ENCODE peak calls at places on chromosomes 7 and 10, in eight cellular contexts. One of them, this sample, is unnamed.

GRCh38 chr10:17175551-17175950 is 25.9 kb downstream of the TRDMT1 start:
- DNase-seq in neuronal stem cell: no peak
- DNase-seq in lung: no peak
- DNase-seq in prostate gland: no peak
- DNase-seq in H9: no peak
- DNase-seq in psoas muscle: no peak
- DNase-seq in ovary: no peak
- DNase-seq in hepatocyte: no peak
- DNase-seq in this sample: peak; percentile 46

GRCh38 chr10:86223256-86223655 is 143.3 kb downstream of the GRID1 start:
- DNase-seq in H9: no peak
- DNase-seq in lung: no peak
- DNase-seq in ovary: no peak
- DNase-seq in prostate gland: no peak
- DNase-seq in psoas muscle: no peak
- DNase-seq in hepatocyte: no peak
- DNase-seq in neuronal stem cell: no peak
- DNase-seq in this sample: no peak

GRCh38 chr7:130560972-130561371 is 69.1 kb downstream of the MEST start:
- DNase-seq in psoas muscle: no peak
- DNase-seq in neuronal stem cell: no peak
- DNase-seq in prostate gland: no peak
- DNase-seq in ovary: no peak
- DNase-seq in H9: no peak
- DNase-seq in hepatocyte: peak; percentile 20
- DNase-seq in lung: no peak
- DNase-seq in this sample: no peak

GRCh38 chr10:3873728-3874461 is 88.9 kb upstream of the KLF6 start:
- DNase-seq in prostate gland: no peak
- DNase-seq in lung: no peak
- DNase-seq in psoas muscle: no peak
- DNase-seq in neuronal stem cell: peak; percentile 20
- DNase-seq in ovary: no peak
- DNase-seq in H9: no peak
- DNase-seq in hepatocyte: peak; percentile 79
- DNase-seq in this sample: peak; percentile 72

GRCh38 chr10:43595739-43596298 is 10.4 kb upstream of the ZNF485 start:
- DNase-seq in H9: no peak
- DNase-seq in psoas muscle: no peak
- DNase-seq in prostate gland: no peak
- DNase-seq in neuronal stem cell: no peak
- DNase-seq in lung: no peak
- DNase-seq in ovary: no peak
- DNase-seq in hepatocyte: no peak
- DNase-seq in this sample: no peak

GRCh38 chr10:101670635-101671034 is 24.3 kb downstream of the FBXW4 start:
- DNase-seq in H9: no peak
- DNase-seq in prostate gland: no peak
- DNase-seq in psoas muscle: no peak
- DNase-seq in hepatocyte: no peak
- DNase-seq in neuronal stem cell: no peak
- DNase-seq in lung: no peak
- DNase-seq in ovary: no peak
- DNase-seq in this sample: no peak

GRCh38 chr10:4650572-4650971 is 175.4 kb upstream of the AKR1E2 start:
- DNase-seq in psoas muscle: no peak
- DNase-seq in H9: no peak
- DNase-seq in hepatocyte: peak; percentile 22
- DNase-seq in prostate gland: no peak
- DNase-seq in ovary: no peak
- DNase-seq in lung: no peak
- DNase-seq in neuronal stem cell: no peak
- DNase-seq in this sample: peak; percentile 27

GRCh38 chr7:2041496-2042367 is 191.0 kb downstream of the MAD1L1 start:
- DNase-seq in lung: no peak
- DNase-seq in H9: no peak
- DNase-seq in prostate gland: no peak
- DNase-seq in psoas muscle: peak; percentile 4
- DNase-seq in hepatocyte: no peak
- DNase-seq in neuronal stem cell: no peak
- DNase-seq in ovary: no peak
- DNase-seq in this sample: no peak

GRCh38 chr7:7266257-7266656 is 83.9 kb downstream of the C1GALT1 start:
- DNase-seq in prostate gland: no peak
- DNase-seq in psoas muscle: no peak
- DNase-seq in H9: no peak
- DNase-seq in hepatocyte: peak; percentile 11
- DNase-seq in lung: no peak
- DNase-seq in ovary: no peak
- DNase-seq in neuronal stem cell: no peak
- DNase-seq in this sample: no peak

GRCh38 chr10:90418869-90419652 is 438.8 kb downstream of the HTR7 start:
- DNase-seq in lung: no peak
- DNase-seq in ovary: no peak
- DNase-seq in prostate gland: no peak
- DNase-seq in psoas muscle: no peak
- DNase-seq in H9: no peak
- DNase-seq in hepatocyte: peak; percentile 48
- DNase-seq in neuronal stem cell: no peak
- DNase-seq in this sample: peak; percentile 94

GRCh38 chr10:18561861-18562551 is 89.4 kb downstream of the NSUN6 start:
- DNase-seq in lung: no peak
- DNase-seq in prostate gland: no peak
- DNase-seq in hepatocyte: no peak
- DNase-seq in ovary: no peak
- DNase-seq in H9: no peak
- DNase-seq in neuronal stem cell: no peak
- DNase-seq in psoas muscle: no peak
- DNase-seq in this sample: no peak

GRCh38 chr10:14584643-14585042 is 190.1 kb downstream of the FAM107B start:
- DNase-seq in ovary: no peak
- DNase-seq in psoas muscle: no peak
- DNase-seq in H9: peak; percentile 18
- DNase-seq in neuronal stem cell: no peak
- DNase-seq in hepatocyte: no peak
- DNase-seq in lung: no peak
- DNase-seq in prostate gland: no peak
- DNase-seq in this sample: no peak

GRCh38 chr10:14583967-14584366 is 190.7 kb downstream of the FAM107B start:
- DNase-seq in prostate gland: no peak
- DNase-seq in psoas muscle: no peak
- DNase-seq in ovary: no peak
- DNase-seq in H9: peak; percentile 16
- DNase-seq in lung: no peak
- DNase-seq in hepatocyte: no peak
- DNase-seq in neuronal stem cell: no peak
- DNase-seq in this sample: no peak

GRCh38 chr10:14586901-14587300 is 187.8 kb downstream of the FAM107B start:
- DNase-seq in H9: peak; percentile 6
- DNase-seq in hepatocyte: peak; percentile 52
- DNase-seq in lung: no peak
- DNase-seq in neuronal stem cell: no peak
- DNase-seq in prostate gland: no peak
- DNase-seq in psoas muscle: no peak
- DNase-seq in ovary: no peak
- DNase-seq in this sample: no peak

GRCh38 chr10:14587540-14588083 is 187.1 kb downstream of the FAM107B start:
- DNase-seq in lung: no peak
- DNase-seq in hepatocyte: no peak
- DNase-seq in psoas muscle: no peak
- DNase-seq in prostate gland: no peak
- DNase-seq in ovary: no peak
- DNase-seq in neuronal stem cell: no peak
- DNase-seq in H9: peak; percentile 3
- DNase-seq in this sample: no peak

GRCh38 chr10:14585287-14586193 is 189.2 kb downstream of the FAM107B start:
- DNase-seq in ovary: no peak
- DNase-seq in H9: peak; percentile 56
- DNase-seq in neuronal stem cell: no peak
- DNase-seq in prostate gland: no peak
- DNase-seq in psoas muscle: no peak
- DNase-seq in lung: no peak
- DNase-seq in hepatocyte: no peak
- DNase-seq in this sample: no peak
- H3K27ac ChIP-seq in ovary: no peak overlapping the region
- H3K27ac ChIP-seq in H9: peak overlapping the region; percentile 12
- H3K27ac ChIP-seq in neuronal stem cell: no peak overlapping the region
- H3K27ac ChIP-seq in prostate gland: no peak overlapping the region
- H3K27ac ChIP-seq in psoas muscle: no peak overlapping the region
- H3K27ac ChIP-seq in lung: no peak overlapping the region
- H3K27ac ChIP-seq in hepatocyte: peak overlapping the region; percentile 18
- H3K27ac ChIP-seq in this sample: no peak overlapping the region

GRCh38 chr10:103828587-103829186 is 26.7 kb downstream of the SH3PXD2A start:
- DNase-seq in ovary: no peak
- DNase-seq in neuronal stem cell: no peak
- DNase-seq in lung: no peak
- DNase-seq in prostate gland: no peak
- DNase-seq in psoas muscle: no peak
- DNase-seq in H9: no peak
- DNase-seq in hepatocyte: no peak
- DNase-seq in this sample: no peak
- H3K27ac ChIP-seq in ovary: no peak overlapping the region
- H3K27ac ChIP-seq in neuronal stem cell: no peak overlapping the region
- H3K27ac ChIP-seq in lung: no peak overlapping the region
- H3K27ac ChIP-seq in prostate gland: no peak overlapping the region
- H3K27ac ChIP-seq in psoas muscle: no peak overlapping the region
- H3K27ac ChIP-seq in H9: no peak overlapping the region
- H3K27ac ChIP-seq in hepatocyte: peak overlapping the region; percentile 19
- H3K27ac ChIP-seq in this sample: no peak overlapping the region

DNA sequence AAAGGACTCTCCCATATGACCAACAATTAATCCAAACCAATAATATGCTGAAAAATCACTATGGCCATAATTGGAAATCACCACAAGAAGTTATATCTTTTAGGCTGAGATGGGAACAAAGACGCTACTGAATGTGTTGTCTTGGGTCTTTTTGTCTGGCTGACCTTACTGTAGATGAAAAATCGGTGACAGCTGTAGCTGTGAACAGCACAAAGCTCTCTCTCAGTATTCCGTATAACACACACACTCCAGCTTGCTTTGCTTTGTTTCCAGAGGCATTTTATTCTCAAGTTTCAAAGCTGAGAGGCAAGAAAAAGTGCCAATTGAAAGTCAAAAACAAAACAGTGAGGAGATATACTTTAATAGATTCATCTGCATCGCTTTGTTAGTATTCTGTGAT is 39.6 kb upstream of the CABCOCO1 start:
- DNase-seq in hepatocyte: no peak
- DNase-seq in neuronal stem cell: no peak
- DNase-seq in lung: no peak
- DNase-seq in prostate gland: no peak
- DNase-seq in psoas muscle: no peak
- DNase-seq in H9: no peak
- DNase-seq in ovary: no peak
- DNase-seq in this sample: no peak
- H3K27ac ChIP-seq in hepatocyte: peak overlapping the region; percentile 32
- H3K27ac ChIP-seq in neuronal stem cell: no peak overlapping the region
- H3K27ac ChIP-seq in lung: peak overlapping the region; percentile 51
- H3K27ac ChIP-seq in prostate gland: peak overlapping the region; percentile 6
- H3K27ac ChIP-seq in psoas muscle: no peak overlapping the region
- H3K27ac ChIP-seq in H9: no peak overlapping the region
- H3K27ac ChIP-seq in ovary: no peak overlapping the region
- H3K27ac ChIP-seq in this sample: no peak overlapping the region

DNA sequence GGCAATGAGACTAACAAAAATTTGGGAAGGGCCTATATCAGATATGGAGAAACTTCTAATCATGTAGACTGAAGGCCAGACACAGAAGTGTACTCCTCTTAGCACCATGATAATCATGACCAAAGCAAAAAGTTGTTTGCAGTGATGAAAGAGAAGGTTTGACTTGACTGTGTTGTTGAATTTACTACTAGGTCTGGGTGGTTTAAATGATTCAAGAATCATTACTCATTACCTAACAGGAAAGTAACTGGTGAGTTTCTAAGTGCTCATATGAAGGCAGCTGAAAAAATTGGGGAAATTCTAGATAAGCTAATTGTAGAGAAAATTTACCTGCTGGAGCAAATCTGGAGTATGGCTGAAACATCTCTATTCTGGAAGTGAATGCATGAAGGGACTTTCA is 451.5 kb upstream of the SORCS1 start:
- DNase-seq in ovary: no peak
- DNase-seq in H9: no peak
- DNase-seq in psoas muscle: no peak
- DNase-seq in prostate gland: no peak
- DNase-seq in lung: no peak
- DNase-seq in neuronal stem cell: no peak
- DNase-seq in hepatocyte: no peak
- DNase-seq in this sample: no peak
- H3K27ac ChIP-seq in ovary: no peak overlapping the region
- H3K27ac ChIP-seq in H9: no peak overlapping the region
- H3K27ac ChIP-seq in psoas muscle: no peak overlapping the region
- H3K27ac ChIP-seq in prostate gland: no peak overlapping the region
- H3K27ac ChIP-seq in lung: no peak overlapping the region
- H3K27ac ChIP-seq in neuronal stem cell: no peak overlapping the region
- H3K27ac ChIP-seq in hepatocyte: no peak overlapping the region
- H3K27ac ChIP-seq in this sample: no peak overlapping the region

This sample was measured in brain microvascular endothelial cell.